ENCODE peak calls at places on chromosomes 4 and X, in ten cellular contexts. L is naive thymus-derived CD8-positive, alpha-beta T cell; S is left cardiac atrium; W is ACHN; V is upper lobe of right lung; H is hepatic stellate cell; R is MV-4-11; C is psoas muscle; X is A549; P is kidney tubule cell. U is an unnamed sample.

GRCh38 chr4:168981942-168982341 is 28.1 kb downstream of the CBR4 start:
- DNase-seq in L (no peak), S (no peak), W (no peak), V (no peak), H (no peak), R (no peak), C (no peak), X (no peak), P (no peak), U (no peak)

GRCh38 chr4:47837582-47838294 is at the start of gene CORIN:
- DNase-seq in L (no peak), S (no peak), W (no peak), V (peak; percentile 70), H (no peak), R (no peak), C (no peak), X (no peak), P (peak; percentile 2), U (peak; percentile 15)

GRCh38 chrX:9701790-9702189 is 63.9 kb downstream of the GPR143 start:
- DNase-seq in L (no peak), S (no peak), W (no peak), V (no peak), H (no peak), R (no peak), C (no peak), X (no peak), P (no peak), U (no peak)

GRCh38 chr4:173281001-173281400 is 53.2 kb downstream of the HMGB2 start:
- DNase-seq in L (no peak), S (no peak), W (no peak), V (no peak), H (no peak), R (peak; percentile 22), C (no peak), X (no peak), P (no peak), U (no peak)

GRCh38 chr4:172305698-172306097 is 492.5 kb downstream of the GALNTL6 start:
- DNase-seq in L (no peak), S (no peak), W (no peak), V (no peak), H (no peak), R (no peak), C (no peak), X (no peak), P (no peak), U (no peak)

GRCh38 chrX:48934581-48935331 is 15.9 kb upstream of the PIM2 start:
- DNase-seq in L (peak; percentile 74), S (no peak), W (no peak), V (no peak), H (no peak), R (no peak), C (no peak), X (no peak), P (no peak), U (no peak)

GRCh38 chr4:97238956-97239698 is 904.1 kb downstream of the STPG2 start:
- DNase-seq in L (no peak), S (no peak), W (no peak), V (no peak), H (no peak), R (no peak), C (no peak), X (no peak), P (no peak), U (no peak)

GRCh38 chr4:78512357-78512920 is 39.1 kb upstream of the ANXA3 start:
- DNase-seq in L (no peak), S (peak; percentile 35), W (no peak), V (peak; percentile 63), H (no peak), R (no peak), C (no peak), X (no peak), P (no peak), U (no peak)

GRCh38 chr4:175953960-175954521 is 111.6 kb upstream of the WDR17 start:
- DNase-seq in L (no peak), S (no peak), W (no peak), V (no peak), H (no peak), R (peak; percentile 5), C (no peak), X (peak; percentile 2), P (no peak), U (no peak)

GRCh38 chr4:44738615-44739014 is 12.3 kb upstream of the GNPDA2 start:
- DNase-seq in L (no peak), S (no peak), W (no peak), V (no peak), H (no peak), R (peak; percentile 33), C (no peak), X (peak; percentile 4), P (no peak), U (peak; percentile 22)

GRCh38 chr4:169094656-169095231 is 84.7 kb upstream of the CBR4 start:
- DNase-seq in L (no peak), S (no peak), W (no peak), V (no peak), H (no peak), R (no peak), C (no peak), X (no peak), P (no peak), U (no peak)